ENCODE peak calls at places on chromosomes 1 and 21, in four cellular contexts. H is tibial artery, M is cardiac muscle cell, D is SJSA1. Z is an unnamed sample. For H3K36me3, the result is how much of the 10 kb centered on the place peaks cover.

GRCh38 chr1:201739492-201740085 is 89.4 kb upstream of the IPO9 start:
- DNase-seq in H (peak), M (peak), D (no peak), Z (no peak)

GRCh38 chr1:119784127-119784781 is 15.5 kb upstream of the HMGCS2 start:
- DNase-seq in H (peak), M (peak), D (no peak), Z (peak)

GRCh38 chr1:154348429-154349076 is 23.2 kb downstream of the ATP8B2 start:
- DNase-seq in H (no peak), M (no peak), D (no peak), Z (no peak)

GRCh38 chr1:227891955-227892871 is 55.5 kb downstream of the WNT9A start:
- DNase-seq in H (peak), M (peak), D (peak), Z (peak)

GRCh38 chr1:54464477-54465146 is 58.4 kb upstream of the SSBP3 start:
- DNase-seq in H (no peak), M (no peak), D (no peak), Z (no peak)

GRCh38 chr1:34840426-34840825 is 19.1 kb downstream of the SMIM12 start:
- DNase-seq in H (no peak), M (no peak), D (no peak), Z (peak)

GRCh38 chr1:3060601-3061551 is 8.1 kb upstream of the PRDM16 start:
- DNase-seq in H (no peak), M (no peak), D (no peak), Z (no peak)

GRCh38 chr1:47663286-47663685 is 225.4 kb downstream of the FOXD2 start:
- DNase-seq in H (peak), M (no peak), D (no peak), Z (no peak)

GRCh38 chr1:112431038-112431437 is 35.0 kb downstream of the CTTNBP2NL start:
- DNase-seq in H (no peak), M (no peak), D (no peak), Z (no peak)
- H3K27ac ChIP-seq in H (peak), M (no peak), D (peak), Z (peak)

GRCh38 chr21:34826818-34827217 is 158.0 kb downstream of the CLIC6 start:
- DNase-seq in H (no peak), M (no peak), D (peak), Z (no peak)
- H3K36me3 ChIP-seq in H (under half), M (under half), D (half or more), Z (under half)

GRCh38 chr1:205329719-205330118 is 8.2 kb upstream of the NUAK2 start:
- DNase-seq in H (no peak), M (no peak), D (no peak), Z (no peak)

GRCh38 chr1:205330161-205330560 is 8.6 kb upstream of the NUAK2 start:
- DNase-seq in H (no peak), M (no peak), D (no peak), Z (no peak)

GRCh38 chr1:205328476-205328875 is 6.9 kb upstream of the NUAK2 start:
- DNase-seq in H (no peak), M (no peak), D (no peak), Z (no peak)

GRCh38 chr1:205335692-205336091 is 14.1 kb upstream of the NUAK2 start:
- DNase-seq in H (peak), M (peak), D (peak), Z (no peak)

DNA sequence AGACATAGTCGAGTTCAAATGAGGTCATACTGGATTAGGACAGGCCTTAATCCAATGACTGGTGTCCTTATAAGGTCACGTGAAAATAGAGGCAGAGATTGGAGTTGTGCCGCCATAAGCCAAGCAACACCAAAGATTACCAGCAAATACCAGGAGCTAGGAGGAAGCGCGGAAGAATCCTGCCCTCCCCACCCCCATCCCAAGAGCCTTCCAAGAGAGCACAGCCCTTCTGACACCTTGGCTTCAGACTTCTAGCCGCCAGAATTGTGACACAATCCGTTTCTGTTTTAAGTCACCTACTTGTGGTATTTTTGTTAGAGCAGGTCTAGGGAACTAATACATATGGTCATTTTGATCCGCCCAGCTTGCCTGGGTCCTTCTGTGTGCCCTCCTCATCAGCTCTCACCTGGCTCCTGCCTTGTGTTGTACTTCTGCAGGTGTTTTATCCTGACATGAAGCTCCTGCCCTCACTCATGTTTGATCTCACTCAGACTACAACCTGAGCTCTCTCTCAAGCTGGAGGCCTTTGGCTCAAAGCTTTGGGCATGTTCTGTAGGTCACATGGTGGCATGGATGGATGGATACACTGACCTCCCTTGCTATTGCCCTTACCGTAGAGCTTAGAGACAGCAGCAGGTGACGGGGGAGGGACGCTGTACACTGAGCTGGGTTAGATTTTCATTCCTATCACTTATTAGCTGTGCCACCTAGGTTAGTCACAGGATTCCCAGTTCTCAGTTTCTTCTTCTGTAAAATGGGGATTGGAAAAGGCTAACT is 10.7 kb upstream of the NUAK2 start:
- DNase-seq in H (no peak), M (no peak), D (no peak), Z (no peak)
- H3K27ac ChIP-seq in H (no peak), M (no peak), D (no peak), Z (no peak)

DNA sequence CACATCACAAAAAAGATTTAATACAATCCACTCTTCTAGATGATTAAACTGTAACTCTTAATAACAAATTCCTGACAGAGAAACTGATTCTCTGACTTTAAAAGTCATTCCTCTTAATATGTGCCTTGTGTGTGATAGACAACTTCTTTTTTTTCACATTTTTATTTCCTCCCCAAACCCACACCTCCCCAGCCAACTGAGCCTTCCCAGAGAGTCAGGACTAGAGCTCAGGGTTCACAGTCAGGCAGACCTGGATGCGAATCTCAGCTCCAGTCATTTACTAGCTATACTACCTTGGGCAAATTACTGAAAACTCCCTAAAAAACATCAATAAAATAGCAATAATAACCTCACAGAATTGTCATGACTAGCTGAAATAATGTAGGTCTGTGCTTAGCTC is 14.2 kb downstream of the ATPAF1 start:
- DNase-seq in H (no peak), M (no peak), D (no peak), Z (no peak)
- H3K36me3 ChIP-seq in H (half or more), M (under half), D (half or more), Z (under half)

GRCh38 chr1:12179111-12179519 is 12.3 kb downstream of the TNFRSF1B start:
- DNase-seq in H (no peak), M (peak), D (peak), Z (no peak)

GRCh38 chr1:12177156-12177998 is 10.6 kb downstream of the TNFRSF1B start:
- DNase-seq in H (no peak), M (no peak), D (no peak), Z (no peak)

GRCh38 chr1:12179638-12180121 is 12.9 kb downstream of the TNFRSF1B start:
- DNase-seq in H (no peak), M (no peak), D (no peak), Z (no peak)

GRCh38 chr1:12177999-12178441 is 11.2 kb downstream of the TNFRSF1B start:
- DNase-seq in H (no peak), M (peak), D (peak), Z (no peak)

GRCh38 chr1:12178511-12178910 is 11.7 kb downstream of the TNFRSF1B start:
- DNase-seq in H (no peak), M (no peak), D (no peak), Z (no peak)
- H3K27ac ChIP-seq in H (no peak), M (no peak), D (peak), Z (peak)

DNA sequence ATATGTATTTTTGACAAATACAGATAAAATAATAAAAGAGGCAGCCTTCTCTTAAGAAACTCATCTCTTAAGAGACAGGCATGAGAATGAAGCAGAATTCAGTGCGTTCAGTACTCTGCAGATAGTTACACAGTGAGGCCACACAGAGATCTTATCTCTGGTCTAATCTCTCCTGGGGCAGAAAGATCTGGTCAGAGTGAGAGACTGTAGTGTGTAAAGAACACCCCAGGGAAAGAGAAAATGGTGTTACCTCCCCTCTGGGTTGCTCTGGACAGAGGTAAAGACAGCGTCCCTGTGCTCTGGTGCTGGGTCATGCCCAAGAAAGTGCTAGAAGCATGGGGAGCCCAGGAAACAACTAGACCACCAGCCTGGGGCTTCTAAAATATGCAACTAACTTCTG is 216.3 kb downstream of the SIPA1L2 start:
- DNase-seq in H (no peak), M (no peak), D (no peak), Z (no peak)
- H3K36me3 ChIP-seq in H (under half), M (half or more), D (under half), Z (half or more)

DNA sequence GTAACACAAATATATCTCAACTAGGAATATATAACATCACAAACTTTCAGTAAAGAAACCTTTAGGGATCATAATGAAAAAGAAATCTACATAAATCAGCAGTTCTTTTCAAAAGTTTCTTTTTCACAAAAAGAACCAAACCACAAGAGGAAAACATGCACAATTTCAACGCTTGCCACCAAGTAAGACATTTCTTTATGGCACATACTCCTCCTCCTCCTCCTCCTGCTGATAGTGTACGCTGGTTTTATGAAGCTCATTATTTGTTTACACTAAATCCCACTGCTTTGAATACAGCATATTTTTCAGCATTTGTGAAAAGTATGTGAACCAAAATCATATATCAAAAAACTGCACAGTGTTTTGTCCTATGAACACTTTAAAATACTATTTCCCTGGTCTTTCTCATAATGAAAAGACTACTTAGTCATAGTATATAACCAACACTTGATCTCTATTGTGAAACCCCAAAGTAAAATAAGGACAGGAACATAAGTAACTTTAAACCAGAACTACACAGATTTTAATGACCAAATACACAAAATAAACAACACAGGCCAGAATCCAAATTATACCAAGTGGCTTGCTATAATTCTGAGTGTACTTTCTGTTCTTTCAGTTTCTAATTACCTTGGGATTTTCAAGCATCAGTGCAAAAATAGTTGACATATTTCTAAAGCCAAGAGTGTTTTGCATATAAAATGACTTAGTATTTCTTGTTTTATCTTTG is 184.2 kb downstream of the EIF4G3 start:
- DNase-seq in H (no peak), M (peak), D (no peak), Z (no peak)
- H3K27ac ChIP-seq in H (no peak), M (no peak), D (peak), Z (no peak)

GRCh38 chr1:43316738-43317520 is 16.1 kb downstream of the TIE1 start:
- DNase-seq in H (peak), M (no peak), D (no peak), Z (no peak)
- H3K36me3 ChIP-seq in H (under half), M (under half), D (under half), Z (under half)

DNA sequence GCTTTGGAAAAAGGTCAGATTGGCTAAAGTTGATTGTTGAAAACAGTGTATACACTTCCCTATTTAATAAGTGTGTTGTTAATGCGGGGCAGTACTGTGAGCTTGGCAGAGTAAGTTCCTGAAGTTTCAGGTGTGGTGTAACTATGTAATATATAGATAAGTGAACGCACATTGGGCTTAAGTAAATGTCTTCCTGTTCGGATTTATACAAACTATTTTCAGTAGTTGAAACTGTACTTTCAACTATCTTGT is 854 bp downstream of the ZBTB37 start:
- DNase-seq in H (no peak), M (no peak), D (no peak), Z (no peak)
- H3K27ac ChIP-seq in H (peak), M (peak), D (no peak), Z (peak)

GRCh38 chr21:42807938-42808613 is 71.3 kb downstream of the WDR4 start:
- DNase-seq in H (no peak), M (no peak), D (no peak), Z (peak)
- H3K36me3 ChIP-seq in H (under half), M (under half), D (under half), Z (under half)

Z was measured in esophagus muscularis mucosa.